ENCODE peak calls at places on chromosomes 12 and 14, in ten cellular contexts. L is prostate gland, H is endothelial cell of umbilical vein, U is uterus, I is stomach, K is body of pancreas, N is lower leg skin, Q is tibial nerve, F is GM12892, G is adrenal gland. D is an unnamed sample.
A peak's percentile ranks its signal among the peaks of the same experiment; 100 is the strongest.

GRCh38 chr14:77319416-77319815 is 1.3 kb downstream of the POMT2 start:
- DNase-seq in L (no peak), H (no peak), U (no peak), I (no peak), K (no peak), N (no peak), Q (no peak), F (no peak), G (no peak), D (no peak)

GRCh38 chr12:64522316-64522715 is 70.4 kb downstream of the TBK1 start:
- DNase-seq in L (no peak), H (no peak), U (no peak), I (no peak), K (no peak), N (no peak), Q (no peak), F (no peak), G (no peak), D (no peak)

GRCh38 chr12:13218641-13219040 is 22.1 kb downstream of the EMP1 start:
- DNase-seq in L (no peak), H (no peak), U (no peak), I (no peak), K (no peak), N (no peak), Q (no peak), F (no peak), G (no peak), D (no peak)

GRCh38 chr12:44286336-44286735 is 450.5 kb downstream of the TMEM117 start:
- DNase-seq in L (no peak), H (peak; percentile 1), U (no peak), I (no peak), K (no peak), N (no peak), Q (no peak), F (no peak), G (no peak), D (no peak)

GRCh38 chr14:64636208-64636979 is 67.8 kb upstream of the PLEKHG3 start:
- DNase-seq in L (peak; percentile 57), H (peak; percentile 65), U (peak; percentile 82), I (peak; percentile 77), K (peak; percentile 70), N (peak; percentile 46), Q (peak; percentile 46), F (peak; percentile 65), G (peak; percentile 67), D (peak; percentile 69)

GRCh38 chr14:65330416-65330815 is 82.1 kb upstream of the FUT8 start:
- DNase-seq in L (no peak), H (no peak), U (no peak), I (no peak), K (no peak), N (peak; percentile 41), Q (no peak), F (no peak), G (no peak), D (no peak)

GRCh38 chr12:113700943-113701342 is 229.3 kb upstream of the LHX5 start:
- DNase-seq in L (no peak), H (no peak), U (no peak), I (no peak), K (no peak), N (no peak), Q (no peak), F (no peak), G (peak; percentile 71), D (no peak)

GRCh38 chr14:96040836-96041371 is 1.7 kb downstream of the C14orf132 start:
- DNase-seq in L (no peak), H (no peak), U (no peak), I (no peak), K (no peak), N (no peak), Q (no peak), F (no peak), G (no peak), D (no peak)

GRCh38 chr12:101407054-101407437 is 526 bp downstream of the ARL1 start:
- DNase-seq in L (peak; percentile 20), H (no peak), U (no peak), I (no peak), K (no peak), N (no peak), Q (no peak), F (no peak), G (no peak), D (no peak)

GRCh38 chr12:108832208-108832607 is 25.2 kb downstream of the SSH1 start:
- DNase-seq in L (no peak), H (peak; percentile 22), U (no peak), I (no peak), K (no peak), N (no peak), Q (no peak), F (no peak), G (no peak), D (no peak)

GRCh38 chr12:126667340-126667739 is 1599.6 kb upstream of the TMEM132C start:
- DNase-seq in L (no peak), H (no peak), U (no peak), I (no peak), K (no peak), N (no peak), Q (no peak), F (no peak), G (no peak), D (no peak)

GRCh38 chr14:91366749-91367148 is 50.9 kb downstream of the CCDC88C start:
- DNase-seq in L (no peak), H (no peak), U (no peak), I (no peak), K (peak; percentile 55), N (no peak), Q (no peak), F (no peak), G (no peak), D (no peak)

GRCh38 chr14:91365552-91365951 is 52.1 kb downstream of the CCDC88C start:
- DNase-seq in L (no peak), H (no peak), U (no peak), I (no peak), K (no peak), N (no peak), Q (no peak), F (no peak), G (no peak), D (no peak)

GRCh38 chr14:91368681-91369416 is 48.8 kb downstream of the CCDC88C start:
- DNase-seq in L (no peak), H (no peak), U (no peak), I (no peak), K (no peak), N (no peak), Q (no peak), F (no peak), G (no peak), D (no peak)

GRCh38 chr14:91369628-91370445 is 47.8 kb downstream of the CCDC88C start:
- DNase-seq in L (peak; percentile 85), H (peak; percentile 82), U (no peak), I (no peak), K (peak; percentile 61), N (peak; percentile 52), Q (no peak), F (no peak), G (no peak), D (no peak)

GRCh38 chr14:91367173-91368171 is 50.1 kb downstream of the CCDC88C start:
- DNase-seq in L (peak; percentile 46), H (peak; percentile 40), U (no peak), I (peak; percentile 85), K (peak; percentile 65), N (no peak), Q (no peak), F (peak; percentile 73), G (no peak), D (peak; percentile 74)
- TF ChIP-seq POLR2A in L (no peak), H (no peak), U (no peak), I (no peak), K (no peak), N (no peak), Q (no peak), F (no peak), G (no peak), D (peak; percentile 65)

GRCh38 chr12:122206111-122206881 is 2.8 kb downstream of the B3GNT4 start:
- DNase-seq in L (no peak), H (no peak), U (no peak), I (no peak), K (no peak), N (no peak), Q (no peak), F (no peak), G (no peak), D (no peak)
- TF ChIP-seq POLR2A in L (no peak), H (no peak), U (no peak), I (no peak), K (no peak), N (no peak), Q (no peak), F (peak; percentile 16), G (no peak), D (peak; percentile 17)

GRCh38 chr12:77236066-77236465 is 170.7 kb upstream of the E2F7 start:
- DNase-seq in L (no peak), H (no peak), U (no peak), I (no peak), K (no peak), N (no peak), Q (no peak), F (no peak), G (no peak), D (no peak)

GRCh38 chr12:77229640-77230442 is 164.5 kb upstream of the E2F7 start:
- DNase-seq in L (no peak), H (peak; percentile 85), U (no peak), I (no peak), K (no peak), N (no peak), Q (no peak), F (no peak), G (no peak), D (no peak)

GRCh38 chr12:77231548-77231947 is 166.2 kb upstream of the E2F7 start:
- DNase-seq in L (peak; percentile 6), H (peak; percentile 93), U (peak; percentile 76), I (peak; percentile 92), K (peak; percentile 83), N (peak; percentile 51), Q (peak; percentile 61), F (no peak), G (peak; percentile 37), D (no peak)

GRCh38 chr12:77228376-77228775 is 163.0 kb upstream of the E2F7 start:
- DNase-seq in L (no peak), H (no peak), U (no peak), I (no peak), K (no peak), N (no peak), Q (no peak), F (no peak), G (no peak), D (no peak)

GRCh38 chr12:77232045-77232444 is 166.7 kb upstream of the E2F7 start:
- DNase-seq in L (no peak), H (no peak), U (peak; percentile 42), I (no peak), K (no peak), N (no peak), Q (peak; percentile 14), F (no peak), G (no peak), D (no peak)
- TF ChIP-seq POLR2A in L (no peak), H (no peak), U (no peak), I (no peak), K (no peak), N (no peak), Q (no peak), F (no peak), G (no peak), D (no peak)

GRCh38 chr12:110124184-110124995 is at the start of gene IFT81:
- DNase-seq in L (peak; percentile 95), H (peak; percentile 89), U (peak; percentile 97), I (peak; percentile 96), K (peak; percentile 96), N (peak; percentile 94), Q (peak; percentile 93), F (peak; percentile 92), G (peak; percentile 97), D (peak; percentile 93)
- TF ChIP-seq POLR2A in L (peak; percentile 52), H (peak; percentile 48), U (peak; percentile 23), I (no peak), K (peak; percentile 65), N (peak; percentile 10), Q (peak; percentile 42), F (peak; percentile 67), G (peak; percentile 11), D (peak; percentile 44)

D was measured in GM12891.